ENCODE peak calls at places on chromosomes 1 and 21, in eight cellular contexts. M is HepG2, Q is GM12878, N is A549, D is K562, X is SK-N-SH, R is HCT116, V is H1. Z is an unnamed sample.

GRCh38 chr1:164794310-164794709 is 235.3 kb downstream of the PBX1 start:
- DNase-seq in M (no peak), Q (no peak), N (peak), D (no peak), X (no peak), R (no peak), V (no peak), Z (peak)

GRCh38 chr1:240831922-240832321 is 220.0 kb upstream of the GREM2 start:
- DNase-seq in M (no peak), Q (no peak), N (no peak), D (no peak), X (no peak), R (no peak), V (no peak), Z (no peak)

GRCh38 chr1:183588827-183589226 is 1.4 kb downstream of the NCF2 start:
- DNase-seq in M (no peak), Q (no peak), N (no peak), D (no peak), X (no peak), R (no peak), V (no peak), Z (no peak)

GRCh38 chr1:232859216-232859615 is 54.0 kb downstream of the MAP10 start:
- DNase-seq in M (no peak), Q (no peak), N (no peak), D (no peak), X (peak), R (no peak), V (no peak), Z (no peak)

GRCh38 chr1:163673756-163674155 is 352.0 kb downstream of the NUF2 start:
- DNase-seq in M (no peak), Q (no peak), N (no peak), D (no peak), X (no peak), R (no peak), V (no peak), Z (peak)

GRCh38 chr1:10020668-10021067 is 12.1 kb upstream of the UBE4B start:
- DNase-seq in M (no peak), Q (no peak), N (no peak), D (no peak), X (peak), R (no peak), V (no peak), Z (no peak)

GRCh38 chr21:34129971-34130597 is 56.7 kb downstream of the MRPS6 start:
- DNase-seq in M (peak), Q (no peak), N (no peak), D (peak), X (peak), R (no peak), V (peak), Z (peak)

GRCh38 chr1:201964266-201964665 is 9.0 kb downstream of the TIMM17A start:
- DNase-seq in M (no peak), Q (no peak), N (no peak), D (no peak), X (no peak), R (no peak), V (no peak), Z (peak)

GRCh38 chr1:15272009-15272781 is 25.2 kb downstream of the FHAD1 start:
- DNase-seq in M (peak), Q (no peak), N (peak), D (peak), X (peak), R (peak), V (peak), Z (peak)

GRCh38 chr1:210262897-210263272 is 30.3 kb downstream of the SERTAD4 start:
- DNase-seq in M (no peak), Q (no peak), N (no peak), D (no peak), X (no peak), R (no peak), V (no peak), Z (no peak)

GRCh38 chr1:203289281-203289981 is 15.9 kb upstream of the BTG2 start:
- DNase-seq in M (no peak), Q (peak), N (no peak), D (peak), X (no peak), R (no peak), V (no peak), Z (no peak)

GRCh38 chr21:45998871-45999580 is 17.5 kb downstream of the COL6A1 start:
- DNase-seq in M (no peak), Q (no peak), N (no peak), D (no peak), X (no peak), R (no peak), V (no peak), Z (no peak)

GRCh38 chr21:31282095-31282709 is 61.9 kb downstream of the TIAM1 start:
- DNase-seq in M (no peak), Q (no peak), N (no peak), D (peak), X (no peak), R (peak), V (no peak), Z (peak)

GRCh38 chr1:91165033-91165654 is 143.3 kb upstream of the ZNF644 start:
- DNase-seq in M (peak), Q (peak), N (peak), D (peak), X (peak), R (peak), V (peak), Z (peak)

GRCh38 chr1:58902830-58903229 is 119.0 kb upstream of the JUN start:
- DNase-seq in M (no peak), Q (no peak), N (no peak), D (no peak), X (no peak), R (no peak), V (no peak), Z (no peak)

GRCh38 chr1:15620155-15620545 is 2.9 kb downstream of the DDI2 start:
- DNase-seq in M (no peak), Q (no peak), N (peak), D (peak), X (no peak), R (no peak), V (no peak), Z (peak)

GRCh38 chr21:15159382-15160020 is 94.7 kb upstream of the NRIP1 start:
- DNase-seq in M (no peak), Q (no peak), N (no peak), D (no peak), X (no peak), R (no peak), V (no peak), Z (no peak)

GRCh38 chr1:172948457-172948856 is 102.3 kb downstream of the TNFSF18 start:
- DNase-seq in M (no peak), Q (no peak), N (peak), D (no peak), X (no peak), R (no peak), V (no peak), Z (peak)

GRCh38 chr1:203402609-203403337 is 51.9 kb upstream of the FMOD start:
- DNase-seq in M (no peak), Q (no peak), N (no peak), D (no peak), X (no peak), R (no peak), V (no peak), Z (peak)

GRCh38 chr1:225834417-225835329 is 24.7 kb downstream of the EPHX1 start:
- DNase-seq in M (no peak), Q (no peak), N (no peak), D (no peak), X (no peak), R (no peak), V (no peak), Z (peak)

GRCh38 chr21:22343721-22344120 is 1345.5 kb downstream of the NCAM2 start:
- DNase-seq in M (no peak), Q (no peak), N (no peak), D (no peak), X (no peak), R (no peak), V (no peak), Z (no peak)

GRCh38 chr1:59143824-59144223 is 153.1 kb upstream of the FGGY start:
- DNase-seq in M (no peak), Q (no peak), N (no peak), D (no peak), X (no peak), R (no peak), V (no peak), Z (peak)

GRCh38 chr1:227855687-227856086 is 40.2 kb downstream of the PRSS38 start:
- DNase-seq in M (no peak), Q (no peak), N (no peak), D (peak), X (peak), R (no peak), V (no peak), Z (no peak)

GRCh38 chr1:76939107-76939816 is 72.0 kb downstream of the ST6GALNAC5 start:
- DNase-seq in M (no peak), Q (no peak), N (no peak), D (no peak), X (no peak), R (no peak), V (no peak), Z (peak)

GRCh38 chr1:47756411-47756810 is 240.8 kb downstream of the TRABD2B start:
- DNase-seq in M (no peak), Q (no peak), N (no peak), D (no peak), X (no peak), R (no peak), V (no peak), Z (no peak)

GRCh38 chr1:234963904-234964702 is 164.5 kb downstream of the TOMM20 start:
- DNase-seq in M (peak), Q (no peak), N (peak), D (no peak), X (no peak), R (no peak), V (no peak), Z (no peak)

GRCh38 chr1:185438936-185439335 is 121.9 kb upstream of the IVNS1ABP start:
- DNase-seq in M (no peak), Q (no peak), N (no peak), D (no peak), X (no peak), R (no peak), V (no peak), Z (no peak)

GRCh38 chr1:185442065-185442464 is 125.0 kb upstream of the IVNS1ABP start:
- DNase-seq in M (no peak), Q (no peak), N (no peak), D (peak), X (no peak), R (no peak), V (no peak), Z (peak)

GRCh38 chr1:185440877-185441276 is 123.8 kb upstream of the IVNS1ABP start:
- DNase-seq in M (no peak), Q (no peak), N (peak), D (no peak), X (no peak), R (no peak), V (no peak), Z (no peak)

GRCh38 chr1:185441608-185442007 is 124.6 kb upstream of the IVNS1ABP start:
- DNase-seq in M (peak), Q (no peak), N (peak), D (no peak), X (no peak), R (no peak), V (no peak), Z (peak)

GRCh38 chr1:185439727-185440415 is 122.8 kb upstream of the IVNS1ABP start:
- DNase-seq in M (no peak), Q (peak), N (peak), D (no peak), X (no peak), R (no peak), V (no peak), Z (peak)
- TF ChIP-seq RAD21 in M (no peak), Q (no peak), N (no peak), D (no peak), X (no peak), R (no peak), V (no peak), Z (no peak)

GRCh38 chr1:64497484-64497883 is 27.6 kb downstream of the CACHD1 start:
- DNase-seq in M (no peak), Q (no peak), N (no peak), D (no peak), X (no peak), R (no peak), V (no peak), Z (no peak)
- TF ChIP-seq RAD21 in M (no peak), Q (no peak), N (no peak), D (no peak), X (no peak), R (no peak), V (no peak), Z (no peak)

GRCh38 chr1:54248966-54249365 is 49.0 kb downstream of the MRPL37 start:
- DNase-seq in M (no peak), Q (no peak), N (no peak), D (no peak), X (no peak), R (no peak), V (no peak), Z (no peak)

GRCh38 chr1:54247858-54248257 is 47.9 kb downstream of the MRPL37 start:
- DNase-seq in M (no peak), Q (no peak), N (no peak), D (no peak), X (no peak), R (no peak), V (no peak), Z (no peak)

GRCh38 chr1:54250670-54251069 is 50.7 kb downstream of the MRPL37 start:
- DNase-seq in M (no peak), Q (no peak), N (no peak), D (no peak), X (no peak), R (no peak), V (no peak), Z (no peak)

GRCh38 chr1:54252371-54252770 is 52.4 kb downstream of the MRPL37 start:
- DNase-seq in M (no peak), Q (no peak), N (no peak), D (no peak), X (no peak), R (no peak), V (no peak), Z (no peak)

GRCh38 chr1:54249798-54250497 is 50.0 kb downstream of the MRPL37 start:
- DNase-seq in M (peak), Q (no peak), N (peak), D (no peak), X (no peak), R (peak), V (no peak), Z (peak)
- TF ChIP-seq RAD21 in M (no peak), Q (no peak), N (no peak), D (no peak), X (no peak), R (no peak), V (no peak), Z (no peak)

DNA sequence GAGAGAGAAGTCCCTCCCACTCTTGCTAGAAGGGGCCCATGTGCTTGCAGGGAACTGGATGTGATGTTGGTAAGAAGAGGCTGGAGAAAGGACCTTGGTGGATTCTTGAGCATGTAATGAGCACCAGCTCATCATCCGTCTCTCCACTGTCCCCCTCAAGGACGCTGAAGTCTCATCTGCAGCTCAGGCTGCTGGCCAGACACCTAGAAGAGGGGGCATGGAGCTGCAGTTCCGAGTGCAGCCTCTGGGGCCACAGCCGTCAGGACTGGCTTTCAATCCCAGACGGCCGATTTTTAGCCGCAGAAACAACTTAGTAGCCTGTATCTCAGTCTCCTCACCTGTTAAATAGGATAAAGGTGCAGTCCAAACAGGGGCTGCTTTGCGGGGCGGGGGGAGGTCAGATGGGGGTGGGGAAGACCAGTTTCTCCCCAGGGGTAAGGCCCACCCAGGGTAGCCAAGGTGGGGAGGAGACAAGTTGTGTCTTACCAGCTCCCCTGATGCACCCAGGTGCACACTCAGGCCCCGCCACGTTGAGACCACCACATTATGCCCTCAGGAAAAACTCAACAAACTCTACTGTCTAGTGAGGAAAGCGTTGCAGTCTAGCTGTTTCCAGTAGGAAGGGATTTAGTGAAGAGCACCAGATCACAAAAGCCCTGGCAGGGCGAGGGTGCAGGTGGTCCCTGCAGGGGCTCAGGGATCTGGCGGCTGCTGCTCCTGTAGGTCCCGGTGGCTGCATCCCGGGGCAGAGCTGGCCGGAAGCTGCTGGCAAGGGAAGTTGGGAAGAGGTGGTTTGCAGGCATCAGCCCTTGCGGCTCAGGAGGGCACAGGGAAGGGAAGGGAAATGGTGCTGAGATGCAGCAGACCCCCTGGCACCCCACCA is 29.5 kb downstream of the LDLRAP1 start:
- DNase-seq in M (no peak), Q (no peak), N (peak), D (peak), X (peak), R (no peak), V (peak), Z (peak)
- TF ChIP-seq RAD21 in M (no peak), Q (peak), N (no peak), D (peak), X (peak), R (no peak), V (peak), Z (peak)

DNA sequence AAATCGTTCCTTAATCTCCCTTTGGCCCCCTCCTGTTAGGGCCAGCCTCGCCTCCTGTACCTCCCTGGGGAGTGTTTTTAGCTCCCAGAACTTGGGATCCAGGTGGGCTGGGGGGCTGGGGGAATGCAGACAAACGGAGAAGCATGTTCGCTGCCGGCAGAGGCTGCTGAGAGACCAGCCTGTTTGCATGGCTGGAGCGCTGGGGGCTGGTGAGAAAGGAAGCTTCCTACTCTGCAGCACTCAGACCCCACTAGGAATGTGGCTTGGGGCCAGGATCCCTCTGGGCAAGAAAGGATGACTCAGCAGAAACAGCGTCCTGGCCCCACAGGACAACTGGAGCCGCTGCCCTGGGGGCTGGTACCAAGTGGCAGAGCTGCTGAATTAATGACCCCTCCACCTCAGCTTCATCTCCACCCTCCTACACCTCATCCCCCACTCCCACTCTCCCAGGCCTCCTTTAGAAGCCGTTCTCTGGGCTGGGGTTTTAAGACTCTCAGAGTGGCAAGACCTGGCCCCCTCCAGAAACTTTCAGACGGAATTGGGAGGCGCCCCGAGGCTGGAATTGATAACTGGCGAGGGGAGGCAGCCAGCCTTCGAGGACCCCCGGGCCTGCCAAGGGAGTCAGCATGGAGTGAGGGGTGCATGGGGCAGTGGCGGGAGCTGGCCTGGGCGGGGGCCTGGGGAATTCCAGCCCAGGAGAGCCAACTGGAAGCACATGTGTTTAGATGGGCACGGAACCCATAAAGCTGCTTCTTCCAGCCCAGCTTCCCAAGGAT is 28.5 kb upstream of the EPS8L3 start:
- DNase-seq in M (peak), Q (no peak), N (peak), D (peak), X (peak), R (no peak), V (peak), Z (peak)
- TF ChIP-seq RAD21 in M (no peak), Q (no peak), N (peak), D (peak), X (peak), R (no peak), V (peak), Z (peak)

GRCh38 chr1:36365310-36365895 is 20.3 kb downstream of the STK40 start:
- DNase-seq in M (no peak), Q (no peak), N (no peak), D (no peak), X (no peak), R (no peak), V (no peak), Z (peak)
- TF ChIP-seq RAD21 in M (no peak), Q (no peak), N (no peak), D (no peak), X (no peak), R (no peak), V (no peak), Z (no peak)

GRCh38 chr1:238660849-238661248 is 725.5 kb upstream of the CHRM3 start:
- DNase-seq in M (no peak), Q (no peak), N (no peak), D (no peak), X (peak), R (no peak), V (no peak), Z (peak)
- TF ChIP-seq RAD21 in M (no peak), Q (no peak), N (no peak), D (no peak), X (no peak), R (no peak), V (no peak), Z (no peak)

DNA sequence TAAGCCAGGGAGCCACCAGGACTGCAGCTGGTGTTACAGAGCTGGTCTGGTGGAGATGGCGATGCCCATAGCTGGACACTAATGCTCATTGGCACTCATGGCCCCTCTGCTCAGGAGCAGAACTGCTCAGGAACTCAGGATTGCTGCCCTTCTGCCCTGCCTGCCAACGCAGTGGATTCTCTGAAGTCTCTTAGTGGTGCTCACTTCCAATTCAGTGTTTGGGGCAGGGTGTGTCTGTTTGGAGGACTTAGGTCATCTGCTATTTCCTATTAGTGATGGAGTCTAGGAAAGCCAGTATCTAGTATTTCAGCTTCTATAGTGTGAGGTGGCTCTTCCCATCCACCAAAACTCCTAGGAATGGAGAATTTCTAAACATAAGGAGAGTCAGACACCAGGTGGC is 29.1 kb downstream of the S100A10 start:
- DNase-seq in M (no peak), Q (no peak), N (no peak), D (no peak), X (no peak), R (no peak), V (no peak), Z (no peak)
- TF ChIP-seq RAD21 in M (no peak), Q (no peak), N (no peak), D (no peak), X (no peak), R (no peak), V (no peak), Z (no peak)

DNA sequence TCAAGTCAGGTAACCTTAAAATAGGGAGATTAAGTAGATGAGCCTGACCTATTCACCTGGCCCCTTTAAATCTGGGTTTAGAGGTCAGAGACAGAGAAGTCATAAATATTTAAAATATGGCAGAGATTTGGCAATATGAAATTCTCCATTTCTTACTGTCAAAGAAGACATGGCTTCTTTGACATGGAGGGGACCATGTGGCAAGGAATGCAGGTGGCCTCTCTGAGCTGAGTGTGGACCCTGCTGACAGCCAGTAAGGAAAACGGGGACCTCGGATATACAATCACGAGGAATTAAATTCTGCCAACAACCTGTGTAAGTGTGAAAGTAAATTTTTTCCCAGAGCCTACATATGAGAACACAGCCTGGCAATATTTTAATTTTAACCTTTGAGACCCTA is 427.5 kb upstream of the PROX1 start:
- DNase-seq in M (no peak), Q (no peak), N (no peak), D (no peak), X (no peak), R (no peak), V (no peak), Z (no peak)
- TF ChIP-seq RAD21 in M (no peak), Q (no peak), N (no peak), D (no peak), X (no peak), R (no peak), V (no peak), Z (no peak)